ENCODE peak calls at places on chromosomes 1 and 21, in five cellular contexts. U is GM12878, J is K562, L is SK-N-SH, G is HepG2. O is an unnamed sample.

GRCh38 chr1:110119843-110120242 is 7.6 kb downstream of the UBL4B start:
- DNase-seq in U (no peak), J (no peak), L (no peak), G (no peak), O (no peak)

GRCh38 chr1:41851589-41851988 is 67.1 kb downstream of the HIVEP3 start:
- DNase-seq in U (no peak), J (no peak), L (no peak), G (no peak), O (no peak)

GRCh38 chr1:216766633-216767325 is 43.5 kb upstream of the ESRRG start:
- DNase-seq in U (no peak), J (no peak), L (peak; percentile 6), G (no peak), O (no peak)

GRCh38 chr1:93716974-93717373 is 35.3 kb upstream of the BCAR3 start:
- DNase-seq in U (no peak), J (no peak), L (no peak), G (no peak), O (no peak)

GRCh38 chr1:25066731-25067520 is 136.8 kb upstream of the RUNX3 start:
- DNase-seq in U (no peak), J (no peak), L (no peak), G (no peak), O (no peak)

GRCh38 chr1:224052767-224053166 is 61.1 kb upstream of the FBXO28 start:
- DNase-seq in U (no peak), J (no peak), L (no peak), G (no peak), O (no peak)

GRCh38 chr1:56081151-56081550 is 498.2 kb downstream of the PLPP3 start:
- DNase-seq in U (no peak), J (no peak), L (no peak), G (no peak), O (no peak)

GRCh38 chr1:236844499-236845271 is 49.6 kb downstream of the MTR start:
- DNase-seq in U (no peak), J (no peak), L (peak; percentile 75), G (peak; percentile 96), O (no peak)

GRCh38 chr1:241181471-241181870 is 175.5 kb downstream of the RGS7 start:
- DNase-seq in U (no peak), J (no peak), L (no peak), G (no peak), O (no peak)

DNA sequence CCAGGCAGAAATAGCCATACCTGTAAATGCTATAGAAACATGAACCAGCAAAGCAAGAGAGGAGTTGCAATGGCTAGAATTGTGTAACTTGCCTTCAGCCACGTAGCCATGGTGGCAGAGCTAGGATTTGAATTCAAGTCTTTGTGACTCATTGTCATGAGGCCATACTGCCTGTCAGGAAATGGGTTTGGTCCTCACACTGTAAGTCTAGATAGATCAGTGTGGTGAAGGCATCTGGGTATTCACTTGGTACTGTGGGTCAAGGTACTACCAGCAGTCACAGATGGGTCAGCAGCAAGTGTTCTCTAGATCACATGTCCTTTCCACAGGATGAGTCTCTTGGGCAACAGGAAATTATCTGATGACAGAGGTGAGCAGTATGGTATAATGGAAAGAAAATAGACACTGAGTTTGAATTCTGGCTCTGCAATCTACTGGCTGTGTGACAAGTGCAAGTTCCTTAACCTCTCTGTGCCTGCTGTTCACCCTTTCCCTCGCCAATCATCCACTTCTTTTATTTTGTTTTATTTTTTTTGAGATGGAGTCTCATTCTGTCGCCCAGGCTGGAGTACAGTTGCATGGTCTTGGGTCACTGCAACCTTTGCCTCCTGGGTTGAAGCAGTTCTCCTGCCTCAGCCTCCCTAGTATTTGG is 36.9 kb downstream of the FGGY start:
- DNase-seq in U (no peak), J (no peak), L (no peak), G (no peak), O (no peak)
- TF ChIP-seq FOXM1 in U (no peak), J (no peak), L (no peak), G (no peak), O (no peak)

DNA sequence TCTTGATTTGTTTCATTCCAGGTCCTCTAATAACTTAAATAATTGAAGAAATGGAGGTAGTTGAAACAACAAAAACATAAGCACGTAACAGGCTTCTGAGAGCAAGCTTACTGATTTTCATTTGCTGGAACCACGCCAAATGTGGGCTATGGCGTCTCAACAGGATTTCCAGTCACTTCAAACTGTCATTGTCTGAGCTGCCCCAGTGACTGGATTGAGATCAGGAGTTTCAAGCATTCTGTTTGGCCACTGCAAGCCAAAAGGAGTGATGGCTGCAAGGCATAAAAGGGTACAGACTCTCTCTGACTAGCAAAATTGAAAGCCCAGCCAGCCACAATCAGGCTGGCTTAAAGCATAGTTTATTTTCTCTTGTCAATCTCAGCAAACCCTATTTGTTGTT is 289.9 kb downstream of the DPYD start:
- DNase-seq in U (no peak), J (no peak), L (peak; percentile 8), G (no peak), O (peak; percentile 30)
- TF ChIP-seq FOXM1 in U (no peak), J (no peak), L (no peak), G (no peak), O (no peak)

DNA sequence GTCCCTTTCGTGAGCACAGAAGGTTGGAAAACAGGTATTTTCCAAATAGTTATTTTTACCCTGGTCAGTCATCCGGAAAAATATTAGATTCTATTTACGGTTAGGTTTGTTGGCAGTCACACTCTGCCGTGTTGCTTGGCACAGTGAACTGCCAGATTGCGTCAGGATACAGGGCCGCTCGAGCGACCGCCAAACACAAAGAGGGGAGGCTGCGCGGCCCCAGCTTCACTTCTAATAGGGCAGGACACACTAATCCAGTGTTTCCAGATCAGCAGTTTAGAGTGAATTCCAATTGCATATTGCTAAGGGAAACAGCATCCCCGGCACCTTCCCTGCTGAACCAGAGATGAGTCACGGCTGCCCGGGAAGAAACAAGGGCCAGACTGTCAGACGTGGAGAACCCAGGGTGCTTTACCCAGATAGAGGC is 22.9 kb downstream of the UMODL1 start:
- DNase-seq in U (no peak), J (no peak), L (no peak), G (peak; percentile 11), O (no peak)
- TF ChIP-seq FOXM1 in U (no peak), J (no peak), L (no peak), G (no peak), O (no peak)

DNA sequence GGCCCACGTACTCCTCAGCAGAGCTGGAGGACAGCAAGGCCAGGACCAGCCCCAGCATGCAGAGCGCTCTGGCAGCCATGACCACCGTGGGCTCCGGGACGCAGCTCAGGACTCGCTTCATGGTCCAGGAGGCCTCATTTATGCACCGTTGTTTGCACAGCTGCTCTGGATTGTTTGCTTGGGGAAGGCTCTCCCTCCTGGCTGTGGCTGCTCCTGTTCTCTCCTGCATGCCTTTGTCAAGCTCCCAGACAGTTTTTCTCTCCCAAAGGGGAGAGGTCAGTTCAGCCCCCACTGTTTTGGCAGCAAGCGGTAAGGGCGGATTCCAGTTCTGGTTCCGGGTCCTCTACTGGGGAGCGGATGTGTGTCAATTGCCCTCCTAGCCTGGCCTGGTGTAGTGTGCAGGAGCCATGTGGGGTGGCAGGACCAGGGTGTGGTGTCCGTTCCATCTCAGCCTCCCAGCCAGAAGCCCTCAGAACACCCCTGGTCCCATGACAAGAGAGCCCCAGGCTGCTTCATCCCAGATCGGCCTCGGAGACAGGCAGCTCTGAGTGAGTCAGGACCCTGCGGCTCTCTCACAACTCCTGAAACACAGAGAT is at the start of gene TFF3:
- DNase-seq in U (no peak), J (no peak), L (no peak), G (peak; percentile 84), O (no peak)
- TF ChIP-seq FOXM1 in U (no peak), J (no peak), L (no peak), G (no peak), O (no peak)

GRCh38 chr1:198693321-198693720 is 54.5 kb downstream of the PTPRC start:
- DNase-seq in U (no peak), J (no peak), L (no peak), G (no peak), O (no peak)
- TF ChIP-seq FOXM1 in U (no peak), J (no peak), L (no peak), G (no peak), O (no peak)